ENCODE peak calls at places on chromosomes 16 and 17, in eight cellular contexts. G is Calu3, T is AG04449, X is left colon, F is AG04450, S is stromal cell of bone marrow, C is EH, W is OCI-LY7. Z is an unnamed sample.

GRCh38 chr17:21190078-21190477 is 23.9 kb downstream of the TMEM11 start:
- DNase-seq in G (no peak), T (no peak), X (no peak), F (no peak), S (no peak), C (no peak), W (no peak), Z (no peak)

GRCh38 chr17:72488542-72489272 is 367.9 kb downstream of the SOX9 start:
- DNase-seq in G (no peak), T (no peak), X (no peak), F (no peak), S (no peak), C (no peak), W (no peak), Z (no peak)

GRCh38 chr16:20865420-20866126 is 34.6 kb downstream of the DCUN1D3 start:
- DNase-seq in G (no peak), T (no peak), X (no peak), F (no peak), S (no peak), C (peak), W (no peak), Z (peak)

GRCh38 chr17:32484628-32485027 is 2.2 kb upstream of the CDK5R1 start:
- DNase-seq in G (no peak), T (no peak), X (no peak), F (no peak), S (no peak), C (no peak), W (no peak), Z (no peak)

GRCh38 chr17:5897320-5897911 is 172.8 kb upstream of the WSCD1 start:
- DNase-seq in G (no peak), T (no peak), X (no peak), F (no peak), S (no peak), C (no peak), W (no peak), Z (no peak)

GRCh38 chr17:78697122-78697845 is 84.8 kb downstream of the CYTH1 start:
- DNase-seq in G (no peak), T (no peak), X (no peak), F (no peak), S (peak), C (peak), W (no peak), Z (no peak)

GRCh38 chr16:57167537-57167936 is 18.3 kb downstream of the PSME3IP1 start:
- DNase-seq in G (no peak), T (no peak), X (no peak), F (no peak), S (no peak), C (no peak), W (no peak), Z (no peak)

GRCh38 chr16:51163366-51163765 is 12.3 kb upstream of the SALL1 start:
- DNase-seq in G (no peak), T (no peak), X (no peak), F (no peak), S (no peak), C (peak), W (no peak), Z (no peak)

GRCh38 chr16:85234310-85235235 is 122.3 kb upstream of the CIBAR2 start:
- DNase-seq in G (peak), T (no peak), X (peak), F (peak), S (peak), C (peak), W (no peak), Z (peak)

GRCh38 chr17:29615492-29616299 is 7.0 kb downstream of the CORO6 start:
- DNase-seq in G (peak), T (no peak), X (peak), F (no peak), S (no peak), C (peak), W (peak), Z (peak)

GRCh38 chr17:8393470-8394231 is 4.0 kb downstream of the RNF222 start:
- DNase-seq in G (no peak), T (no peak), X (no peak), F (no peak), S (no peak), C (peak), W (peak), Z (no peak)

GRCh38 chr17:7707446-7707845 is 2.4 kb downstream of the EFNB3 start:
- DNase-seq in G (no peak), T (no peak), X (no peak), F (no peak), S (no peak), C (no peak), W (no peak), Z (no peak)

GRCh38 chr17:32625971-32626370 is 139.2 kb downstream of the CDK5R1 start:
- DNase-seq in G (no peak), T (no peak), X (no peak), F (no peak), S (no peak), C (no peak), W (no peak), Z (no peak)

GRCh38 chr16:50478773-50479149 is 69.4 kb upstream of the NKD1 start:
- DNase-seq in G (no peak), T (no peak), X (no peak), F (no peak), S (no peak), C (no peak), W (no peak), Z (no peak)

GRCh38 chr16:13335894-13336293 is 434.5 kb downstream of the SHISA9 start:
- DNase-seq in G (no peak), T (no peak), X (no peak), F (no peak), S (no peak), C (no peak), W (no peak), Z (no peak)

GRCh38 chr17:41334385-41334784 is 16.2 kb downstream of the KRT33A start:
- DNase-seq in G (no peak), T (no peak), X (no peak), F (no peak), S (no peak), C (no peak), W (no peak), Z (no peak)

GRCh38 chr16:77967054-77968035 is 55.0 kb upstream of the CLEC3A start:
- DNase-seq in G (no peak), T (no peak), X (no peak), F (no peak), S (no peak), C (no peak), W (no peak), Z (no peak)

GRCh38 chr16:67198238-67198734 is 645 bp upstream of the ELMO3 start:
- DNase-seq in G (peak), T (no peak), X (peak), F (no peak), S (no peak), C (peak), W (peak), Z (peak)

GRCh38 chr16:90084215-90084614 is 7.1 kb upstream of the PRDM7 start:
- DNase-seq in G (no peak), T (no peak), X (no peak), F (no peak), S (no peak), C (no peak), W (no peak), Z (no peak)

GRCh38 chr16:2048116-2048543 is 345 bp downstream of the TSC2 start:
- DNase-seq in G (no peak), T (no peak), X (no peak), F (no peak), S (no peak), C (no peak), W (no peak), Z (no peak)

GRCh38 chr16:68311316-68311620 is 449 bp downstream of the PRMT7 start:
- DNase-seq in G (no peak), T (no peak), X (no peak), F (no peak), S (no peak), C (no peak), W (no peak), Z (no peak)

GRCh38 chr16:30663038-30663437 is 4.8 kb downstream of the FBRS start:
- DNase-seq in G (no peak), T (no peak), X (no peak), F (no peak), S (no peak), C (no peak), W (no peak), Z (no peak)

GRCh38 chr17:19579192-19579668 is 45.6 kb downstream of the SLC47A1 start:
- DNase-seq in G (no peak), T (no peak), X (no peak), F (no peak), S (no peak), C (no peak), W (no peak), Z (no peak)

GRCh38 chr16:73058221-73058615 is 10.3 kb upstream of the ZFHX3 start:
- DNase-seq in G (peak), T (no peak), X (no peak), F (no peak), S (no peak), C (peak), W (peak), Z (no peak)

GRCh38 chr16:77945126-77945525 is 77.2 kb upstream of the CLEC3A start:
- DNase-seq in G (no peak), T (no peak), X (no peak), F (no peak), S (no peak), C (no peak), W (no peak), Z (no peak)

GRCh38 chr16:78128920-78129319 is 29.5 kb downstream of the WWOX start:
- DNase-seq in G (no peak), T (no peak), X (no peak), F (no peak), S (no peak), C (no peak), W (no peak), Z (no peak)

GRCh38 chr16:58638148-58639036 is 8.8 kb upstream of the CNOT1 start:
- DNase-seq in G (peak), T (peak), X (peak), F (peak), S (peak), C (peak), W (no peak), Z (peak)

GRCh38 chr17:63364387-63364786 is 81.7 kb downstream of the CYB561 start:
- DNase-seq in G (no peak), T (no peak), X (no peak), F (no peak), S (no peak), C (peak), W (no peak), Z (no peak)

GRCh38 chr16:53703590-53704444 is at the start of the genes FTO and RPGRIP1L:
- DNase-seq in G (peak), T (peak), X (peak), F (peak), S (peak), C (peak), W (peak), Z (peak)

GRCh38 chr17:77208217-77208808 is 67.5 kb downstream of the SEC14L1 start:
- DNase-seq in G (no peak), T (no peak), X (no peak), F (peak), S (peak), C (peak), W (no peak), Z (peak)

Z was measured in A549.